ENCODE peak calls at places on chromosomes 2 and 18, in ten cellular contexts. K, R, N, I, T, U, P, X, O and L are unnamed samples.
A peak's percentile ranks its signal among the peaks of the same experiment; 100 is the strongest.

GRCh38 chr2:224260605-224261004 is 141.3 kb downstream of the FAM124B start:
- DNase-seq in K (peak; percentile 58), R (no peak), N (peak; percentile 44), I (no peak), T (no peak), U (no peak), P (no peak), X (no peak), O (no peak), L (peak; percentile 62)

GRCh38 chr2:137929504-137929886 is 34.8 kb upstream of the HNMT start:
- DNase-seq in K (no peak), R (no peak), N (no peak), I (no peak), T (no peak), U (no peak), P (no peak), X (no peak), O (no peak), L (no peak)

GRCh38 chr2:218961229-218961628 is 1.8 kb downstream of the CDK5R2 start:
- DNase-seq in K (no peak), R (no peak), N (no peak), I (no peak), T (no peak), U (no peak), P (no peak), X (no peak), O (no peak), L (no peak)

GRCh38 chr18:23844991-23845680 is 155.9 kb downstream of the LAMA3 start:
- DNase-seq in K (peak; percentile 57), R (no peak), N (no peak), I (no peak), T (no peak), U (no peak), P (no peak), X (peak; percentile 77), O (peak; percentile 63), L (peak; percentile 27)

GRCh38 chr2:238929242-238930081 is 81.6 kb downstream of the TWIST2 start:
- DNase-seq in K (peak; percentile 68), R (no peak), N (peak; percentile 55), I (peak; percentile 25), T (peak; percentile 52), U (peak; percentile 23), P (peak; percentile 83), X (peak; percentile 67), O (no peak), L (peak; percentile 99)

GRCh38 chr2:58734365-58734764 is 493.2 kb upstream of the FANCL start:
- DNase-seq in K (no peak), R (no peak), N (peak; percentile 5), I (no peak), T (no peak), U (no peak), P (no peak), X (peak; percentile 41), O (peak; percentile 23), L (no peak)

GRCh38 chr2:201129044-201129505 is 13.1 kb downstream of the CFLAR start:
- DNase-seq in K (peak; percentile 84), R (no peak), N (peak; percentile 72), I (peak; percentile 59), T (no peak), U (peak; percentile 44), P (no peak), X (peak; percentile 92), O (no peak), L (peak; percentile 76)

GRCh38 chr2:88521445-88522070 is 69.1 kb upstream of the FOXI3 start:
- DNase-seq in K (peak; percentile 12), R (no peak), N (peak; percentile 31), I (no peak), T (no peak), U (no peak), P (no peak), X (no peak), O (peak; percentile 8), L (peak; percentile 18)

GRCh38 chr18:23824704-23825103 is 135.5 kb downstream of the LAMA3 start:
- DNase-seq in K (peak; percentile 40), R (no peak), N (peak; percentile 64), I (no peak), T (no peak), U (no peak), P (no peak), X (peak; percentile 65), O (no peak), L (peak; percentile 35)

GRCh38 chr2:67389286-67389685 is 7.8 kb upstream of the ETAA1 start:
- DNase-seq in K (peak; percentile 79), R (no peak), N (peak; percentile 36), I (no peak), T (no peak), U (no peak), P (no peak), X (peak; percentile 82), O (no peak), L (peak; percentile 85)

GRCh38 chr18:48605408-48605845 is 66.6 kb downstream of the CTIF start:
- DNase-seq in K (no peak), R (no peak), N (peak; percentile 21), I (no peak), T (peak; percentile 42), U (no peak), P (no peak), X (peak; percentile 43), O (peak; percentile 5), L (no peak)

GRCh38 chr2:150169230-150169629 is 318.2 kb downstream of the RND3 start:
- DNase-seq in K (peak; percentile 68), R (no peak), N (peak; percentile 71), I (peak; percentile 62), T (no peak), U (peak; percentile 13), P (peak; percentile 72), X (peak; percentile 75), O (no peak), L (peak; percentile 93)

GRCh38 chr2:7961550-7961949 is 720.3 kb upstream of the ID2 start:
- DNase-seq in K (no peak), R (no peak), N (peak; percentile 4), I (no peak), T (no peak), U (no peak), P (no peak), X (no peak), O (no peak), L (no peak)

GRCh38 chr2:64876137-64876647 is 113.0 kb upstream of the SLC1A4 start:
- DNase-seq in K (peak; percentile 76), R (no peak), N (peak; percentile 83), I (no peak), T (no peak), U (peak; percentile 38), P (no peak), X (peak; percentile 90), O (peak; percentile 72), L (peak; percentile 89)

GRCh38 chr18:7566244-7566586 is 901 bp upstream of the PTPRM start:
- DNase-seq in K (no peak), R (no peak), N (no peak), I (no peak), T (no peak), U (no peak), P (no peak), X (peak; percentile 6), O (no peak), L (no peak)

GRCh38 chr2:188265315-188265714 is 26.4 kb upstream of the GULP1 start:
- DNase-seq in K (no peak), R (no peak), N (no peak), I (no peak), T (no peak), U (no peak), P (no peak), X (no peak), O (no peak), L (no peak)

GRCh38 chr2:144624451-144624850 is 104.5 kb upstream of the ZEB2 start:
- DNase-seq in K (no peak), R (no peak), N (no peak), I (no peak), T (no peak), U (no peak), P (no peak), X (no peak), O (no peak), L (no peak)

GRCh38 chr2:145091967-145092366 is 572.0 kb upstream of the ZEB2 start:
- DNase-seq in K (no peak), R (no peak), N (peak; percentile 63), I (no peak), T (no peak), U (no peak), P (no peak), X (peak; percentile 79), O (no peak), L (peak; percentile 56)

GRCh38 chr18:42635378-42636048 is 480.0 kb downstream of the RIT2 start:
- DNase-seq in K (no peak), R (no peak), N (no peak), I (no peak), T (no peak), U (no peak), P (no peak), X (no peak), O (no peak), L (no peak)

GRCh38 chr2:109507217-109507616 is 106.5 kb downstream of the SEPTIN10 start:
- DNase-seq in K (no peak), R (no peak), N (no peak), I (no peak), T (no peak), U (no peak), P (no peak), X (no peak), O (no peak), L (no peak)
- H3K4me3 ChIP-seq in K (no peak overlapping the region), R (no peak overlapping the region), N (no peak overlapping the region), I (no peak overlapping the region), T (no peak overlapping the region), U (no peak overlapping the region), P (no peak overlapping the region), X (no peak overlapping the region), O (no peak overlapping the region), L (no peak overlapping the region)

GRCh38 chr2:18883626-18884456 is 294.5 kb upstream of the NT5C1B start:
- DNase-seq in K (peak; percentile 35), R (no peak), N (peak; percentile 53), I (no peak), T (no peak), U (no peak), P (no peak), X (peak; percentile 11), O (peak; percentile 16), L (peak; percentile 35)
- TF ChIP-seq CTCF in K (peak; percentile 59), R (peak; percentile 23), N (peak; percentile 62), I (no peak), T (no peak), U (peak; percentile 16), P (no peak), X (peak; percentile 47), O (peak; percentile 60), L (peak; percentile 37)

DNA sequence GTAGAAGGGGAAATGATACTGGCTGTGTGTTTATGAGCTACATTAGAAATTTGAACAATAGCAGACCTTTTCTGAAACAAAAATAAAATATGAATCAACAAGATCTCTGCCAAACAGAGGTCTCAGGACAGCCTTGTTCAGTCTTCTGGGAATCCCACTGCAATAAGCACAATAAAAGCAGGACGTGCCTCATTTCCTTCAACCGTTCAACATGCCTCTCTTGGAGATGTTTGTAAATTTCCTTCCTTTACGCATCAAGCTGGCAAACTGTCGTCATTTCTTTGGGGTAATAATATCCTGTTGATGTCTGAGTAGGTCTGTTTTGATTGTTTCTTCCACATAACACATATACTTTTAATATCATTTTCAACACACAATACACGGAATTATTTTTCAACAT is 77.2 kb downstream of the TCF4 start:
- DNase-seq in K (peak; percentile 82), R (no peak), N (peak; percentile 93), I (no peak), T (no peak), U (peak; percentile 72), P (no peak), X (peak; percentile 84), O (no peak), L (peak; percentile 89)
- H3K4me3 ChIP-seq in K (peak overlapping the region; percentile 56), R (no peak overlapping the region), N (no peak overlapping the region), I (no peak overlapping the region), T (no peak overlapping the region), U (no peak overlapping the region), P (no peak overlapping the region), X (peak overlapping the region; percentile 19), O (no peak overlapping the region), L (peak overlapping the region; percentile 34)

GRCh38 chr2:120901213-120901612 is 165.5 kb downstream of the GLI2 start:
- DNase-seq in K (no peak), R (no peak), N (no peak), I (no peak), T (no peak), U (no peak), P (no peak), X (no peak), O (no peak), L (peak; percentile 16)
- TF ChIP-seq CTCF in K (no peak), R (no peak), N (no peak), I (no peak), T (no peak), U (no peak), P (no peak), X (no peak), O (no peak), L (no peak)